ENCODE peak calls at places on chromosomes 4 and X, in six cellular contexts. One of them, this sample, is unnamed. For H3K9me3, the result is how much of the 10 kb centered on the place peaks cover.

GRCh38 chr4:157521916-157522315 is 301.4 kb downstream of the GRIA2 start:
- DNase-seq in lung: no peak
- DNase-seq in mucosa of descending colon: no peak
- DNase-seq in body of pancreas: no peak
- DNase-seq in K562: no peak
- DNase-seq in colonic mucosa: no peak
- DNase-seq in this sample: no peak

GRCh38 chr4:141046255-141046654 is 87.0 kb downstream of the RNF150 start:
- DNase-seq in K562: no peak
- DNase-seq in colonic mucosa: no peak
- DNase-seq in lung: no peak
- DNase-seq in body of pancreas: no peak
- DNase-seq in mucosa of descending colon: no peak
- DNase-seq in this sample: no peak

GRCh38 chrX:124502144-124502543 is 155.8 kb downstream of the SH2D1A start:
- DNase-seq in mucosa of descending colon: no peak
- DNase-seq in body of pancreas: no peak
- DNase-seq in colonic mucosa: no peak
- DNase-seq in K562: no peak
- DNase-seq in lung: no peak
- DNase-seq in this sample: no peak

GRCh38 chr4:177267911-177268310 is 41.8 kb upstream of the NEIL3 start:
- DNase-seq in mucosa of descending colon: no peak
- DNase-seq in body of pancreas: no peak
- DNase-seq in K562: no peak
- DNase-seq in lung: no peak
- DNase-seq in colonic mucosa: no peak
- DNase-seq in this sample: no peak

GRCh38 chr4:133921280-133922195 is 280.1 kb downstream of the PABPC4L start:
- DNase-seq in K562: no peak
- DNase-seq in mucosa of descending colon: no peak
- DNase-seq in colonic mucosa: no peak
- DNase-seq in lung: no peak
- DNase-seq in body of pancreas: no peak
- DNase-seq in this sample: no peak

GRCh38 chr4:168071304-168071703 is 21.0 kb upstream of the ANXA10 start:
- DNase-seq in K562: no peak
- DNase-seq in lung: no peak
- DNase-seq in body of pancreas: no peak
- DNase-seq in mucosa of descending colon: no peak
- DNase-seq in colonic mucosa: no peak
- DNase-seq in this sample: no peak

GRCh38 chr4:96352051-96352517 is 512.2 kb downstream of the PDHA2 start:
- DNase-seq in colonic mucosa: peak
- DNase-seq in body of pancreas: no peak
- DNase-seq in K562: no peak
- DNase-seq in lung: no peak
- DNase-seq in mucosa of descending colon: no peak
- DNase-seq in this sample: no peak

GRCh38 chrX:130555341-130555740 is 153.6 kb downstream of the RBMX2 start:
- DNase-seq in mucosa of descending colon: no peak
- DNase-seq in lung: no peak
- DNase-seq in K562: no peak
- DNase-seq in colonic mucosa: no peak
- DNase-seq in body of pancreas: no peak
- DNase-seq in this sample: no peak

GRCh38 chr4:102629686-102630085 is 128.5 kb downstream of the NFKB1 start:
- DNase-seq in lung: no peak
- DNase-seq in body of pancreas: no peak
- DNase-seq in mucosa of descending colon: no peak
- DNase-seq in colonic mucosa: no peak
- DNase-seq in K562: no peak
- DNase-seq in this sample: no peak

GRCh38 chr4:76993787-76994641 is 44.5 kb downstream of the SEPTIN11 start:
- DNase-seq in body of pancreas: peak
- DNase-seq in K562: no peak
- DNase-seq in colonic mucosa: no peak
- DNase-seq in mucosa of descending colon: no peak
- DNase-seq in lung: no peak
- DNase-seq in this sample: no peak

GRCh38 chrX:8981742-8982141 is 52.2 kb downstream of the FAM9B start:
- DNase-seq in colonic mucosa: no peak
- DNase-seq in lung: no peak
- DNase-seq in mucosa of descending colon: no peak
- DNase-seq in K562: no peak
- DNase-seq in body of pancreas: no peak
- DNase-seq in this sample: no peak

GRCh38 chr4:75844151-75844662 is 58.0 kb downstream of the PPEF2 start:
- DNase-seq in mucosa of descending colon: no peak
- DNase-seq in K562: no peak
- DNase-seq in colonic mucosa: no peak
- DNase-seq in body of pancreas: no peak
- DNase-seq in lung: no peak
- DNase-seq in this sample: no peak

GRCh38 chr4:113382704-113383103 is 333.3 kb downstream of the ANK2 start:
- DNase-seq in body of pancreas: no peak
- DNase-seq in K562: no peak
- DNase-seq in mucosa of descending colon: no peak
- DNase-seq in colonic mucosa: no peak
- DNase-seq in lung: no peak
- DNase-seq in this sample: no peak

GRCh38 chr4:24533364-24533763 is 51.0 kb downstream of the DHX15 start:
- DNase-seq in body of pancreas: no peak
- DNase-seq in K562: no peak
- DNase-seq in lung: no peak
- DNase-seq in mucosa of descending colon: no peak
- DNase-seq in colonic mucosa: no peak
- DNase-seq in this sample: no peak

GRCh38 chrX:65688403-65688881 is 21.0 kb downstream of the MSN start:
- DNase-seq in K562: no peak
- DNase-seq in lung: no peak
- DNase-seq in body of pancreas: no peak
- DNase-seq in mucosa of descending colon: no peak
- DNase-seq in colonic mucosa: no peak
- DNase-seq in this sample: no peak

GRCh38 chr4:53553486-53554210 is 37.6 kb downstream of the LNX1 start:
- DNase-seq in K562: peak
- DNase-seq in lung: no peak
- DNase-seq in body of pancreas: no peak
- DNase-seq in mucosa of descending colon: no peak
- DNase-seq in colonic mucosa: no peak
- DNase-seq in this sample: no peak

GRCh38 chr4:53558981-53559620 is 32.2 kb downstream of the LNX1 start:
- DNase-seq in K562: no peak
- DNase-seq in body of pancreas: no peak
- DNase-seq in mucosa of descending colon: no peak
- DNase-seq in lung: no peak
- DNase-seq in colonic mucosa: no peak
- DNase-seq in this sample: no peak

GRCh38 chr4:53555111-53555510 is 36.2 kb downstream of the LNX1 start:
- DNase-seq in mucosa of descending colon: no peak
- DNase-seq in colonic mucosa: no peak
- DNase-seq in body of pancreas: no peak
- DNase-seq in K562: no peak
- DNase-seq in lung: no peak
- DNase-seq in this sample: no peak

GRCh38 chr4:53558061-53558801 is 33.1 kb downstream of the LNX1 start:
- DNase-seq in K562: no peak
- DNase-seq in lung: no peak
- DNase-seq in body of pancreas: no peak
- DNase-seq in mucosa of descending colon: no peak
- DNase-seq in colonic mucosa: no peak
- DNase-seq in this sample: peak

DNA sequence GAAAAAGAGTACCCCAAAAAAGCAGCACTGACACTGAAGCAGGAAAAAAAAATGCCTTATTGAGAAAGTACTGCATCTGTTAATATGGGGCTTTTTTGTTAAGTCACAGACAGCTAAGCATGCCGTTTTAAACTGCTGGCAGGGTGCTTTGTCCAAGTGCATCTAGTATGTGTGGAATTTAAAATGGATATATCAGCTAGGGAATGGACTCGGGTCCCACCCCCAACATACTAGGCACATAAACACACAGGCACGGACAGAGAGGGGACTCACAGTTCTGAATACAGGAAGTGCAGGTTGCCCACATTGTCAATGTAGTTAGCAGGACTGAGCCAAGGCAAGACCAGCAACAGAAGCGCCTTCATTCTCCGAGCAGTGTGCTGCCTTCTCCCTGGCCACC is 33.7 kb downstream of the LNX1 start:
- DNase-seq in body of pancreas: no peak
- DNase-seq in mucosa of descending colon: no peak
- DNase-seq in colonic mucosa: no peak
- DNase-seq in K562: no peak
- DNase-seq in lung: no peak
- DNase-seq in this sample: no peak
- H3K4me3 ChIP-seq in body of pancreas: no peak
- H3K4me3 ChIP-seq in mucosa of descending colon: no peak
- H3K4me3 ChIP-seq in colonic mucosa: no peak
- H3K4me3 ChIP-seq in K562: no peak
- H3K4me3 ChIP-seq in lung: no peak
- H3K4me3 ChIP-seq in this sample: peak

GRCh38 chrX:16160729-16161128 is 6.6 kb upstream of the MAGEB17 start:
- DNase-seq in mucosa of descending colon: no peak
- DNase-seq in body of pancreas: no peak
- DNase-seq in lung: no peak
- DNase-seq in colonic mucosa: no peak
- DNase-seq in K562: no peak
- DNase-seq in this sample: no peak
- TF ChIP-seq CTCF in mucosa of descending colon: no peak
- TF ChIP-seq CTCF in body of pancreas: no peak
- TF ChIP-seq CTCF in lung: no peak
- TF ChIP-seq CTCF in colonic mucosa: no peak
- TF ChIP-seq CTCF in K562: no peak
- TF ChIP-seq CTCF in this sample: no peak

DNA sequence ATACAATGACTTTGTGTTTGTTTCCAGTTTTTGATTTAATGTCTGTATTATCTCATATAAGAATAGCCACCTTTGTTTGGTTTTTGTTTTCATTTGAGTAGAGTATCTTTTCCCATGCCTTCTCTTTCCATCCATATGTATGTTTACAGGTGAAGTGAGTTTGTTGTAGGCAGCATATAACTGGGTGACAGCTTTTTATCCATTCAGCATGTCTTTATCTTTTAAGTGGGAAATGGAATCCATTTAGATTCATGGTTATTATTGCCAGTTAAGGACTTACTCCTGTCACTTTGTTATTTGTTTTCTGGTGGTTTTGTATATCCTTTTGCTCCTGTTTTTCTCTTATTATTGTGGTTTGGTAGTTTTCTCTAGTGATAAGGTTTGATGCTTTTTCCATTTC is 34.3 kb downstream of the SCLT1 start:
- DNase-seq in colonic mucosa: no peak
- DNase-seq in lung: no peak
- DNase-seq in K562: no peak
- DNase-seq in body of pancreas: no peak
- DNase-seq in mucosa of descending colon: no peak
- DNase-seq in this sample: no peak
- H3K9me3 ChIP-seq in colonic mucosa: under half
- H3K9me3 ChIP-seq in lung: under half
- H3K9me3 ChIP-seq in K562: under half
- H3K9me3 ChIP-seq in body of pancreas: under half
- H3K9me3 ChIP-seq in mucosa of descending colon: half or more
- H3K9me3 ChIP-seq in this sample: half or more

GRCh38 chrX:19107035-19107434 is 15.2 kb downstream of the ADGRG2 start:
- DNase-seq in lung: no peak
- DNase-seq in mucosa of descending colon: no peak
- DNase-seq in body of pancreas: no peak
- DNase-seq in K562: no peak
- DNase-seq in colonic mucosa: no peak
- DNase-seq in this sample: no peak
- H3K4me3 ChIP-seq in lung: no peak
- H3K4me3 ChIP-seq in mucosa of descending colon: no peak
- H3K4me3 ChIP-seq in body of pancreas: no peak
- H3K4me3 ChIP-seq in K562: no peak
- H3K4me3 ChIP-seq in colonic mucosa: no peak
- H3K4me3 ChIP-seq in this sample: no peak

DNA sequence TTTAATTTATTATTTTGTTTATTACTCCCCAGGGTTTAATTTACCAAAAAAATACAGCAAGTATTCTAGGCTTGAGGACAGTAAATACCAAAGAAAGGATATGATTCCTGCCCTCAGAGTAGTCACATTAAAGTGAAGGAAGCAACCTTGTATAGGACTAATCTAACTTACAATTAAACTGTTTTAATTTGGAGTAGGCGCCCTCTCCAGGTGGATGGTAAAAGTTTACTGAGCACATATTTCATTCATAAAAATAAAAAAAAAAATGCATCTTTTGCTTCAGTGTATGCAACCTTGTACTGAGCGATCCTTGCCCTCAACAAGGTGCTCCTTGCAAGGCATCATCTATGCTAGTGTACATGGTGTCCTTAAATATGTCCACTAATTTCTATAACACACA is 72.0 kb upstream of the MAGEB16 start:
- DNase-seq in lung: no peak
- DNase-seq in K562: no peak
- DNase-seq in colonic mucosa: no peak
- DNase-seq in body of pancreas: peak
- DNase-seq in mucosa of descending colon: no peak
- DNase-seq in this sample: no peak
- TF ChIP-seq CTCF in lung: no peak
- TF ChIP-seq CTCF in K562: no peak
- TF ChIP-seq CTCF in colonic mucosa: peak
- TF ChIP-seq CTCF in body of pancreas: peak
- TF ChIP-seq CTCF in mucosa of descending colon: no peak
- TF ChIP-seq CTCF in this sample: peak

GRCh38 chrX:46502848-46503247 is 42.4 kb downstream of the ZNF674 start:
- DNase-seq in colonic mucosa: no peak
- DNase-seq in K562: no peak
- DNase-seq in body of pancreas: no peak
- DNase-seq in lung: no peak
- DNase-seq in mucosa of descending colon: no peak
- DNase-seq in this sample: no peak
- H3K9me3 ChIP-seq in colonic mucosa: under half
- H3K9me3 ChIP-seq in K562: under half
- H3K9me3 ChIP-seq in body of pancreas: under half
- H3K9me3 ChIP-seq in lung: under half
- H3K9me3 ChIP-seq in mucosa of descending colon: under half
- H3K9me3 ChIP-seq in this sample: under half

DNA sequence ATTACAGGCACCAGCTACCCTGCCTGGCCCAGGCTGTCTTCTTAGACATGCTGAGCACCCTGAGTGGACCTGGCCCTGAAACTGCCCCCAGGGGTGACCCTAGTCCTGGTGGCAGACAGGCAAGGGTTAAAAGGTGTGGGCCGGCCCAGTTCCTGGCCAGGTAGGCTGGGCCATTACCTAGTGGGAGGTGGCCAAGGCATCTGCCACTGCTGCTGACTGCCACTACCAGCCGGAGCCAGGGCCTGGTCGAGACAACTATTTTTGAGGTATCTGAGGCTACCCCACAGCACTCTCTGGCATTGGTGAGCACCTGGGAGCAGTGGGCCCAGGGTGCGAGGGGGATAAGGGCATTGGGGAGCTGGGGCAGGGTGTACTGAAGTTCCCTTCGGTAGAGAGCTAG is at the start of gene CCDC120:
- DNase-seq in colonic mucosa: peak
- DNase-seq in mucosa of descending colon: peak
- DNase-seq in lung: peak
- DNase-seq in body of pancreas: peak
- DNase-seq in K562: no peak
- DNase-seq in this sample: no peak
- H3K4me3 ChIP-seq in colonic mucosa: peak
- H3K4me3 ChIP-seq in mucosa of descending colon: peak
- H3K4me3 ChIP-seq in lung: peak
- H3K4me3 ChIP-seq in body of pancreas: peak
- H3K4me3 ChIP-seq in K562: no peak
- H3K4me3 ChIP-seq in this sample: no peak

This sample was measured in ascending aorta.